ENCODE peak calls at places on chromosomes 6 and 20, in four cellular contexts. F, X, U and O are unnamed samples.

GRCh38 chr6:39816744-39817143 is 24.6 kb downstream of the DAAM2 start:
- DNase-seq in U (no peak), F (no peak), X (no peak), O (no peak)

GRCh38 chr6:30101423-30101938 is 11.4 kb downstream of the TRIM31 start:
- DNase-seq in F (no peak), U (no peak), X (no peak), O (no peak)

GRCh38 chr6:25456656-25457055 is 177.5 kb downstream of the CARMIL1 start:
- DNase-seq in X (no peak), U (no peak), F (no peak), O (no peak)

GRCh38 chr6:10643214-10643641 is 51.2 kb downstream of the C6orf52 start:
- DNase-seq in U (no peak), X (no peak), F (no peak), O (no peak)

GRCh38 chr6:9225441-9225871 is 790.1 kb upstream of the SLC35B3 start:
- DNase-seq in U (no peak), F (no peak), X (no peak), O (no peak)

GRCh38 chr6:33249732-33250625 is 21.7 kb downstream of the VPS52 start:
- DNase-seq in X (no peak), F (no peak), U (no peak), O (peak)

GRCh38 chr20:61391812-61392520 is 139.9 kb downstream of the CDH4 start:
- DNase-seq in F (no peak), U (no peak), X (no peak), O (no peak)

GRCh38 chr6:132405143-132405915 is 4.1 kb upstream of the MOXD1 start:
- DNase-seq in U (no peak), F (no peak), X (no peak), O (no peak)

GRCh38 chr20:44594730-44595129 is 12.4 kb downstream of the PKIG start:
- DNase-seq in F (no peak), U (peak), X (no peak), O (peak)

GRCh38 chr6:1636971-1637871 is 27.5 kb downstream of the FOXC1 start:
- DNase-seq in F (no peak), U (no peak), X (no peak), O (no peak)

GRCh38 chr20:61426361-61426760 is 174.3 kb downstream of the CDH4 start:
- DNase-seq in F (no peak), U (no peak), X (no peak), O (no peak)

GRCh38 chr6:45691426-45691825 is 313.7 kb upstream of the SUPT3H start:
- DNase-seq in F (no peak), U (no peak), X (no peak), O (no peak)

GRCh38 chr6:82702574-82702973 is 339.0 kb downstream of the TPBG start:
- DNase-seq in X (no peak), F (no peak), U (no peak), O (no peak)

GRCh38 chr20:25376886-25377285 is 13.7 kb downstream of the ABHD12 start:
- DNase-seq in X (no peak), F (no peak), U (no peak), O (no peak)

GRCh38 chr20:40657526-40657925 is 31.5 kb downstream of the MAFB start:
- DNase-seq in U (no peak), F (no peak), X (no peak), O (no peak)

DNA sequence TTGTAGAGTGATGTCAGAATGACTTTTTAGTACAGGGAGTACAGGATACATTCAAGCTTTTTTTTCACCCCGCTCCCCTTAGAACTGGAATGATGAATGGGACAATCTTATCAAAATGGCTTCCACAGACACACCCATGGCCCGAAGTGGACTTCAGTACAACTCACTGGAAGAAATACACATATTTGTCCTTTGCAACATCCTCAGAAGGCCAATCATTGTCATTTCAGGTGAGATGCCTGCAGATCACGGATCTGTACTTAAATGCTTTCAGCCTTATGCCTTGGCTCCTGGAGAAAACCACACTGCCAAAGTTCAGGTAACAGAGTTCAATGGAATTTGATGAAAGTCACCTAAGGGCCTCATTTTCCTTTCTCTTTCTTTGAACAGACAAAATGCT is 8.5 kb downstream of the TNFAIP3 start:
- DNase-seq in U (no peak), X (no peak), F (no peak), O (no peak)
- H3K27ac ChIP-seq in U (no peak), X (no peak), F (no peak), O (no peak)

DNA sequence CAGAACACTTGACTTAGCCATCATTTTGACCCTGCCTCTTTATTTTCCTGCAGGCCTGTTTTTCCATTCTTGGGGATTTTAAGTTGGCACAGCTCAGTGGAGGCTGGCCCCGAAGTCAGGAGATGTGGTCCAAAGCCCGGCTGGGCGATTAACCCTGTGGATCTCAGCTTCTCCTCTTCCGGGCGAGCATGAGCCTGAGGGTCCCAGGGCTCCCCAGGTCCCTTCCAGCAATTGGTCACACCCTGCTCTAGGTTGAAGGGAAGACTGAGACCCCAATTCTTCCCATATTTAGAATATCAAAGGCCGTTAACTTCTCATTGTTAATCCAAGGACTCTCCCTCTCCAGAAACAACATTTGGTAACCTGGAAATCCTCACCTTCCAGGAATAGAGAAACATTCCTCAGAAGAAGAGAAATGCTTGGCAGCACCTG is 2.3 kb downstream of the THBS2 start:
- DNase-seq in U (no peak), X (no peak), F (no peak), O (no peak)
- H3K4me3 ChIP-seq in U (peak), X (peak), F (no peak), O (peak)

GRCh38 chr6:151663559-151663958 is 143.9 kb upstream of the ESR1 start:
- DNase-seq in U (no peak), X (no peak), F (no peak), O (no peak)

GRCh38 chr6:151661928-151662327 is 145.6 kb upstream of the ESR1 start:
- DNase-seq in U (no peak), F (no peak), X (no peak), O (no peak)

GRCh38 chr6:151664390-151664789 is 143.1 kb upstream of the ESR1 start:
- DNase-seq in X (no peak), F (no peak), U (no peak), O (no peak)

GRCh38 chr6:151659212-151659611 is 148.3 kb upstream of the ESR1 start:
- DNase-seq in F (no peak), U (no peak), X (no peak), O (no peak)

DNA sequence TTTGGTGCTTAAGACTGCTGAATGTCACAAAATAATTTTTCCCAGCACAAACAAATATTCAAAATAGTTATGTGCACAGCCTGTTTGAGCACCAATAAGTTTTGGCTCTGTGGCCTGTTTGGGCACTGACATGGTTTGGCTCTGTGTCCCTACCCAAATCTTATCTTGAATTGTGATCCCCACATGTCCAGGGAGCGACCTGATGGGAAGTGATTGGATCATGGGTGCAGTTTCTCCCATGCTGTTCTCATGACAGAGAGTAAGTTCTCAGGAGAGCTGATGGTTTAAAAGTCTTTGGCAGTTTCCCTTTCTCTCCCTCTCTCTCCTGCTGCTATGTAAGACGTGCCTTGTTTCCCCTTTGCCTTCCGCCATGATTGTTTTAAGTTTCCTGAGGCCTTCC is 146.0 kb upstream of the ESR1 start:
- DNase-seq in F (no peak), X (no peak), U (no peak), O (no peak)
- H3K27ac ChIP-seq in F (no peak), X (no peak), U (no peak), O (no peak)

DNA sequence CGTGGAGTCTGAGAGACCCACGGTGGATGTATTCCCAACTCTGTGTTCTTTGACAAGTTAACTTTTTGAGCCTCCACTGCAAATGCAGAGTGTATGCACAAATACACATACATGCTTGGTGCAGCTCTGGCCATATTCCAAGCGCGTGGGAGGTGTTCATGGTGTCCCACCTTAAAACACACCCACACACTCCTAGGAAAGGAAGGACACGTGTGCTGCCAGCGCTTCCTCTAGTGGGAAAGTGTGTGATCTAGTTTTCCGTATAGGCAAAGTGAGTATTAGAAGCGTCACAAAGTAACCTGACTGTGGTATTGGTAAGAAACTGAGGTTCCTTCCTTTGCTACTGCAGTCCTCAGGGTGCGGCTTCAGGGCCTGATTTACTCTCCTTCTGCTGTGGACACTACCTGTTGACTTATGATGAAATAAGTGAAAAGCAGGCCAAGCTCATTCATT is 36.0 kb upstream of the MPC1 start:
- DNase-seq in X (no peak), U (no peak), F (no peak), O (no peak)
- H3K4me3 ChIP-seq in X (no peak), U (no peak), F (no peak), O (no peak)

GRCh38 chr6:22095886-22096285 is 200.9 kb downstream of the PRL start:
- DNase-seq in X (no peak), F (no peak), U (no peak), O (no peak)
- H3K27ac ChIP-seq in X (no peak), F (no peak), U (no peak), O (no peak)

DNA sequence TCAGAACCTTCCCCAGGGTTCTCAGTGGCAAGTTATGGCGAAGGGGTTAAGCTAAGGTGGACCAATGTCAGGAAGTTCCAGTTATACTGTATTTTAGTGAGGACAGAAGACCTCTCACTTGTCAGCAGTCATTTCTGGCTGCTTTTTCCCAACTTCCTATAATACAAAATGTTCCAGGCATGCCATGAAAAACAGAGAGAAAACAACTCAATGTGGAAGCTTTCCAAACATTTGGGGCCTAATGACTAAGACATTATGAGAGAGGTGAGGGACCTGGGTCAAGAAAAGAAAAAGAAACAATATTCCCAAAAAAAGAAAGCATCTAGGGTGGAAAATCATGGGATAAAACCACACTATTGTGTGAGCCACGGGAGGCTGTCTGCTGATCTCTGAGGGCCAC is 99.9 kb upstream of the MAP3K4 start:
- DNase-seq in U (no peak), F (no peak), X (no peak), O (no peak)
- H3K4me3 ChIP-seq in U (no peak), F (no peak), X (no peak), O (no peak)

DNA sequence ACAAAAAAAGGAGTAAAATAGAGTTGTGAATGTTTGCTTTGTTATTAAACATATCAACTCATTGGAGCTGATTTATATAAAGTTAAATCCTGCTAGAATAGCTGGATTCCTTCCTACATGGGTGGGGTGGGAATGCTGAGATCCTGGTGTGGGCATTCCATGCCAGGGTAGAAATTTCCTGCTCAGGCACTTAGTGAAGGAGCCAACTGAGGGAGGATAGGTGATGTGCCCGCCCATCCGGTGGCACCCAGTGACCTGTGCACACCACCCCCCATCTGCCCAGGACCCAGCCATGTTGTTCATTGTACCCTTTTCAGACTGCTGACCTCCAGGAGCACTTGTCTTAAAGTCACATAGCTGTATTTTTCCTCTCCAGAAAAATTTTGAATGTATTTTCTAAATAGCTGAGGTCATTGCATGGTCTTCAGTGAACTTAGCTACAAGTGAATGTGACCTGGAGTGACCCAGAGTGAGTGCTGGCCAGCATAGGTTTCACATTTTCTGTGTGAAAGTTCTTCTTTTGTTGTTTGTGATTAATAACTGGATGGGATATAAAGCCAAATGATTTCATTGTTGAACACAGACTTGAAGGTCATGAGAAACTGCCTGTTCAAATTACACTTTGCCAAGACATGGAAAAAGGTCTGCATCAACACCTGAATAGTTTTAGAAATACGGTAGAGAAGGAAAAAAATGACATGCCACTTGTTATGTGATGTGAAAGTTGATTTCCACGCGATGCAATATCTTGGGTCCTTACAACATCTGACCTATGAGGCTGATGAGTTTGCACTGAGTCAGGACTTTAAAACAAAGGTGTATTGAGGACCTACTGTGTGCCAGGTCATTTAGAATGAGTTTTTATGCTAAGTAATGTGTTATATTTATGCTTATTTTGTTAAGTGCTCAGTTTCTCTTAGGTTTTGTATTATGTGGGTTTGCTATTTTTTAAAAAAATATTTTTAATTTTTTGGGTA is 77.2 kb downstream of the UTRN start:
- DNase-seq in X (no peak), F (no peak), U (no peak), O (no peak)
- H3K27ac ChIP-seq in X (no peak), F (no peak), U (peak), O (peak)

DNA sequence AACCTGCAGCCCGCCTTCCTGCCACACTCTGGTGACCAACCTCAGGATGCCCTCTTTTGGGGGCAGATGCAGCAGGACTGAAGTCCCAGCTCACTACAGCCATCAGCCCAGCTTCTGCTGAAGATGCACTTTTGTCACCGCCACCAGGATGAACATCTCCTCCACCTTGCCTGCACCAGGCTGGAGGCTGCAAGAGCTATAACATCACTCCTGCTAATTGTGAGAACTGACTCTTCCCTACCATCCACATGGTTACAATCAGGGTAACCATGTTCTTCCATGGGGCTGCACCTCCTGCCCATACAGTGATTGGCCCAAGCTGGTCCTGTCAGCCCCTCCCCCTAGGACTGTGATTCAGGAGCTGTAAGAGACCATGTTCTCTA is 2.0 kb upstream of the ACTL10 start:
- DNase-seq in F (no peak), U (no peak), X (no peak), O (no peak)
- H3K4me3 ChIP-seq in F (no peak), U (no peak), X (no peak), O (no peak)

GRCh38 chr6:12548526-12548925 is 168.0 kb upstream of the PHACTR1 start:
- DNase-seq in X (no peak), U (no peak), F (no peak), O (no peak)
- H3K27ac ChIP-seq in X (peak), U (no peak), F (no peak), O (no peak)